ENCODE peak calls at places on chromosome 21, in eight cellular contexts. Y, L, E, S, D, P, O and W are unnamed samples.

GRCh38 chr21:36719614-36720013 is 20.7 kb downstream of the SIM2 start:
- DNase-seq in Y (no peak), L (no peak), E (no peak), S (no peak), D (no peak), P (no peak), O (no peak), W (no peak)

GRCh38 chr21:38499296-38499695 is 1.0 kb upstream of the ERG start:
- DNase-seq in Y (no peak), L (no peak), E (peak), S (no peak), D (no peak), P (no peak), O (no peak), W (no peak)

GRCh38 chr21:35257413-35257812 is 208.3 kb upstream of the RUNX1 start:
- DNase-seq in Y (peak), L (no peak), E (peak), S (no peak), D (no peak), P (no peak), O (no peak), W (peak)

GRCh38 chr21:31623664-31624063 is 35.8 kb upstream of the SOD1 start:
- DNase-seq in Y (no peak), L (no peak), E (peak), S (no peak), D (no peak), P (no peak), O (no peak), W (no peak)

GRCh38 chr21:16815228-16815627 is 697.6 kb upstream of the CXADR start:
- DNase-seq in Y (no peak), L (no peak), E (no peak), S (no peak), D (no peak), P (no peak), O (no peak), W (no peak)

GRCh38 chr21:44427241-44428120 is 27.8 kb upstream of the LRRC3 start:
- DNase-seq in Y (no peak), L (no peak), E (no peak), S (no peak), D (no peak), P (no peak), O (peak), W (no peak)

GRCh38 chr21:33201945-33202344 is 27.8 kb upstream of the IFNAR2 start:
- DNase-seq in Y (no peak), L (no peak), E (no peak), S (no peak), D (no peak), P (no peak), O (no peak), W (no peak)

GRCh38 chr21:25963186-25963585 is 207.4 kb downstream of the APP start:
- DNase-seq in Y (peak), L (no peak), E (peak), S (no peak), D (no peak), P (no peak), O (no peak), W (no peak)

GRCh38 chr21:38389891-38390290 is 108.4 kb downstream of the ERG start:
- DNase-seq in Y (no peak), L (no peak), E (no peak), S (no peak), D (no peak), P (no peak), O (no peak), W (no peak)

GRCh38 chr21:33578959-33579542 is 9.4 kb downstream of the DONSON start:
- DNase-seq in Y (peak), L (no peak), E (peak), S (no peak), D (no peak), P (no peak), O (no peak), W (peak)

GRCh38 chr21:45299864-45300785 is 12.4 kb upstream of the POFUT2 start:
- DNase-seq in Y (no peak), L (no peak), E (peak), S (no peak), D (no peak), P (no peak), O (no peak), W (no peak)

GRCh38 chr21:31731112-31731801 is 661 bp downstream of the SCAF4 start:
- DNase-seq in Y (no peak), L (peak), E (no peak), S (peak), D (peak), P (peak), O (peak), W (no peak)

GRCh38 chr21:42164064-42164789 is 54.7 kb upstream of the ABCG1 start:
- DNase-seq in Y (peak), L (peak), E (peak), S (peak), D (peak), P (peak), O (no peak), W (no peak)

GRCh38 chr21:14673649-14674048 is 127.5 kb upstream of the SAMSN1 start:
- DNase-seq in Y (no peak), L (no peak), E (no peak), S (no peak), D (no peak), P (no peak), O (no peak), W (no peak)

GRCh38 chr21:36535618-36536241 is 55.8 kb upstream of the CLDN14 start:
- DNase-seq in Y (no peak), L (no peak), E (no peak), S (no peak), D (no peak), P (no peak), O (no peak), W (no peak)

GRCh38 chr21:40835179-40835694 is 11.7 kb downstream of the DSCAM start:
- DNase-seq in Y (no peak), L (peak), E (no peak), S (no peak), D (no peak), P (no peak), O (no peak), W (no peak)

GRCh38 chr21:39004776-39005605 is 178.3 kb downstream of the PSMG1 start:
- DNase-seq in Y (no peak), L (peak), E (peak), S (peak), D (no peak), P (no peak), O (peak), W (no peak)

GRCh38 chr21:36656138-36656537 is 42.8 kb upstream of the SIM2 start:
- DNase-seq in Y (peak), L (no peak), E (no peak), S (no peak), D (no peak), P (no peak), O (no peak), W (peak)